ENCODE peak calls at places on chromosomes 6 and 20, in ten cellular contexts. One of them, this sample, is unnamed.

GRCh38 chr6:43951756-43952675 is 175.2 kb downstream of the MRPL14 start:
- DNase-seq in T-cell: no peak
- DNase-seq in heart left ventricle: no peak
- DNase-seq in substantia nigra: no peak
- DNase-seq in stimulated activated CD8-positive, alpha-beta memory T cell treated with anti-CD3 and anti-CD28 coated beads, Interleukin-4, amount 100 ng/mL, for 24 hours: no peak
- DNase-seq in endothelial cell: no peak
- DNase-seq in nephron progenitor cell: no peak
- DNase-seq in iris pigment epithelial cell: no peak
- DNase-seq in LoVo: no peak
- DNase-seq in GM12865: no peak
- DNase-seq in this sample: no peak

GRCh38 chr6:155224031-155224451 is 39.8 kb upstream of the CLDN20 start:
- DNase-seq in T-cell: no peak
- DNase-seq in heart left ventricle: no peak
- DNase-seq in substantia nigra: no peak
- DNase-seq in stimulated activated CD8-positive, alpha-beta memory T cell treated with anti-CD3 and anti-CD28 coated beads, Interleukin-4, amount 100 ng/mL, for 24 hours: peak
- DNase-seq in endothelial cell: no peak
- DNase-seq in nephron progenitor cell: no peak
- DNase-seq in iris pigment epithelial cell: peak
- DNase-seq in LoVo: no peak
- DNase-seq in GM12865: peak
- DNase-seq in this sample: peak

GRCh38 chr6:42193491-42193894 is 1.3 kb downstream of the GUCA1B start:
- DNase-seq in T-cell: no peak
- DNase-seq in heart left ventricle: no peak
- DNase-seq in substantia nigra: no peak
- DNase-seq in stimulated activated CD8-positive, alpha-beta memory T cell treated with anti-CD3 and anti-CD28 coated beads, Interleukin-4, amount 100 ng/mL, for 24 hours: no peak
- DNase-seq in endothelial cell: no peak
- DNase-seq in nephron progenitor cell: no peak
- DNase-seq in iris pigment epithelial cell: peak
- DNase-seq in LoVo: no peak
- DNase-seq in GM12865: no peak
- DNase-seq in this sample: peak

GRCh38 chr6:87918461-87918941 is 129.1 kb upstream of the SPACA1 start:
- DNase-seq in T-cell: no peak
- DNase-seq in heart left ventricle: no peak
- DNase-seq in substantia nigra: no peak
- DNase-seq in stimulated activated CD8-positive, alpha-beta memory T cell treated with anti-CD3 and anti-CD28 coated beads, Interleukin-4, amount 100 ng/mL, for 24 hours: no peak
- DNase-seq in endothelial cell: no peak
- DNase-seq in nephron progenitor cell: no peak
- DNase-seq in iris pigment epithelial cell: no peak
- DNase-seq in LoVo: no peak
- DNase-seq in GM12865: no peak
- DNase-seq in this sample: peak

GRCh38 chr6:70956451-70957283 is at the start of gene B3GAT2:
- DNase-seq in T-cell: no peak
- DNase-seq in heart left ventricle: no peak
- DNase-seq in substantia nigra: no peak
- DNase-seq in stimulated activated CD8-positive, alpha-beta memory T cell treated with anti-CD3 and anti-CD28 coated beads, Interleukin-4, amount 100 ng/mL, for 24 hours: no peak
- DNase-seq in endothelial cell: peak
- DNase-seq in nephron progenitor cell: peak
- DNase-seq in iris pigment epithelial cell: peak
- DNase-seq in LoVo: no peak
- DNase-seq in GM12865: peak
- DNase-seq in this sample: peak

GRCh38 chr6:52416629-52417151 is 3.5 kb upstream of the EFHC1 start:
- DNase-seq in T-cell: no peak
- DNase-seq in heart left ventricle: no peak
- DNase-seq in substantia nigra: no peak
- DNase-seq in stimulated activated CD8-positive, alpha-beta memory T cell treated with anti-CD3 and anti-CD28 coated beads, Interleukin-4, amount 100 ng/mL, for 24 hours: no peak
- DNase-seq in endothelial cell: peak
- DNase-seq in nephron progenitor cell: peak
- DNase-seq in iris pigment epithelial cell: peak
- DNase-seq in LoVo: peak
- DNase-seq in GM12865: peak
- DNase-seq in this sample: peak

GRCh38 chr6:36998723-36999466 is 6.6 kb upstream of the FGD2 start:
- DNase-seq in T-cell: no peak
- DNase-seq in heart left ventricle: no peak
- DNase-seq in substantia nigra: peak
- DNase-seq in stimulated activated CD8-positive, alpha-beta memory T cell treated with anti-CD3 and anti-CD28 coated beads, Interleukin-4, amount 100 ng/mL, for 24 hours: no peak
- DNase-seq in endothelial cell: no peak
- DNase-seq in nephron progenitor cell: peak
- DNase-seq in iris pigment epithelial cell: no peak
- DNase-seq in LoVo: no peak
- DNase-seq in GM12865: no peak
- DNase-seq in this sample: peak

GRCh38 chr6:9136141-9136865 is 701.0 kb upstream of the SLC35B3 start:
- DNase-seq in T-cell: no peak
- DNase-seq in heart left ventricle: no peak
- DNase-seq in substantia nigra: no peak
- DNase-seq in stimulated activated CD8-positive, alpha-beta memory T cell treated with anti-CD3 and anti-CD28 coated beads, Interleukin-4, amount 100 ng/mL, for 24 hours: no peak
- DNase-seq in endothelial cell: no peak
- DNase-seq in nephron progenitor cell: no peak
- DNase-seq in iris pigment epithelial cell: peak
- DNase-seq in LoVo: no peak
- DNase-seq in GM12865: no peak
- DNase-seq in this sample: no peak

GRCh38 chr6:17897681-17898080 is 89.8 kb downstream of the KIF13A start:
- DNase-seq in T-cell: no peak
- DNase-seq in heart left ventricle: no peak
- DNase-seq in substantia nigra: no peak
- DNase-seq in stimulated activated CD8-positive, alpha-beta memory T cell treated with anti-CD3 and anti-CD28 coated beads, Interleukin-4, amount 100 ng/mL, for 24 hours: no peak
- DNase-seq in endothelial cell: no peak
- DNase-seq in nephron progenitor cell: no peak
- DNase-seq in iris pigment epithelial cell: no peak
- DNase-seq in LoVo: no peak
- DNase-seq in GM12865: no peak
- DNase-seq in this sample: no peak

GRCh38 chr6:45880139-45880538 is 135.5 kb downstream of the CLIC5 start:
- DNase-seq in T-cell: no peak
- DNase-seq in heart left ventricle: no peak
- DNase-seq in substantia nigra: no peak
- DNase-seq in stimulated activated CD8-positive, alpha-beta memory T cell treated with anti-CD3 and anti-CD28 coated beads, Interleukin-4, amount 100 ng/mL, for 24 hours: no peak
- DNase-seq in endothelial cell: no peak
- DNase-seq in nephron progenitor cell: peak
- DNase-seq in iris pigment epithelial cell: no peak
- DNase-seq in LoVo: peak
- DNase-seq in GM12865: no peak
- DNase-seq in this sample: no peak

GRCh38 chr20:44780226-44780625 is 30.1 kb downstream of the RIMS4 start:
- DNase-seq in T-cell: no peak
- DNase-seq in heart left ventricle: no peak
- DNase-seq in substantia nigra: no peak
- DNase-seq in stimulated activated CD8-positive, alpha-beta memory T cell treated with anti-CD3 and anti-CD28 coated beads, Interleukin-4, amount 100 ng/mL, for 24 hours: no peak
- DNase-seq in endothelial cell: peak
- DNase-seq in nephron progenitor cell: peak
- DNase-seq in iris pigment epithelial cell: peak
- DNase-seq in LoVo: peak
- DNase-seq in GM12865: peak
- DNase-seq in this sample: peak

GRCh38 chr20:17767624-17768023 is 67.9 kb downstream of the BANF2 start:
- DNase-seq in T-cell: no peak
- DNase-seq in heart left ventricle: no peak
- DNase-seq in substantia nigra: no peak
- DNase-seq in stimulated activated CD8-positive, alpha-beta memory T cell treated with anti-CD3 and anti-CD28 coated beads, Interleukin-4, amount 100 ng/mL, for 24 hours: no peak
- DNase-seq in endothelial cell: no peak
- DNase-seq in nephron progenitor cell: no peak
- DNase-seq in iris pigment epithelial cell: no peak
- DNase-seq in LoVo: no peak
- DNase-seq in GM12865: no peak
- DNase-seq in this sample: no peak

GRCh38 chr6:158939255-158940170 is 60.5 kb downstream of the RSPH3 start:
- DNase-seq in T-cell: no peak
- DNase-seq in heart left ventricle: no peak
- DNase-seq in substantia nigra: no peak
- DNase-seq in stimulated activated CD8-positive, alpha-beta memory T cell treated with anti-CD3 and anti-CD28 coated beads, Interleukin-4, amount 100 ng/mL, for 24 hours: no peak
- DNase-seq in endothelial cell: no peak
- DNase-seq in nephron progenitor cell: no peak
- DNase-seq in iris pigment epithelial cell: no peak
- DNase-seq in LoVo: no peak
- DNase-seq in GM12865: no peak
- DNase-seq in this sample: peak

GRCh38 chr20:6665161-6665560 is 102.3 kb upstream of the BMP2 start:
- DNase-seq in T-cell: no peak
- DNase-seq in heart left ventricle: no peak
- DNase-seq in substantia nigra: no peak
- DNase-seq in stimulated activated CD8-positive, alpha-beta memory T cell treated with anti-CD3 and anti-CD28 coated beads, Interleukin-4, amount 100 ng/mL, for 24 hours: no peak
- DNase-seq in endothelial cell: no peak
- DNase-seq in nephron progenitor cell: no peak
- DNase-seq in iris pigment epithelial cell: peak
- DNase-seq in LoVo: no peak
- DNase-seq in GM12865: no peak
- DNase-seq in this sample: peak

GRCh38 chr6:55886185-55886836 is 10.9 kb upstream of the BMP5 start:
- DNase-seq in T-cell: no peak
- DNase-seq in heart left ventricle: no peak
- DNase-seq in substantia nigra: no peak
- DNase-seq in stimulated activated CD8-positive, alpha-beta memory T cell treated with anti-CD3 and anti-CD28 coated beads, Interleukin-4, amount 100 ng/mL, for 24 hours: no peak
- DNase-seq in endothelial cell: no peak
- DNase-seq in nephron progenitor cell: no peak
- DNase-seq in iris pigment epithelial cell: peak
- DNase-seq in LoVo: peak
- DNase-seq in GM12865: peak
- DNase-seq in this sample: peak

GRCh38 chr6:112163295-112164257 is 76.2 kb downstream of the FAM229B start:
- DNase-seq in T-cell: peak
- DNase-seq in heart left ventricle: peak
- DNase-seq in substantia nigra: peak
- DNase-seq in stimulated activated CD8-positive, alpha-beta memory T cell treated with anti-CD3 and anti-CD28 coated beads, Interleukin-4, amount 100 ng/mL, for 24 hours: peak
- DNase-seq in endothelial cell: peak
- DNase-seq in nephron progenitor cell: peak
- DNase-seq in iris pigment epithelial cell: peak
- DNase-seq in LoVo: peak
- DNase-seq in GM12865: peak
- DNase-seq in this sample: peak

GRCh38 chr6:30480536-30481156 is 8.7 kb upstream of the HLA-E start:
- DNase-seq in T-cell: no peak
- DNase-seq in heart left ventricle: no peak
- DNase-seq in substantia nigra: no peak
- DNase-seq in stimulated activated CD8-positive, alpha-beta memory T cell treated with anti-CD3 and anti-CD28 coated beads, Interleukin-4, amount 100 ng/mL, for 24 hours: no peak
- DNase-seq in endothelial cell: no peak
- DNase-seq in nephron progenitor cell: no peak
- DNase-seq in iris pigment epithelial cell: peak
- DNase-seq in LoVo: no peak
- DNase-seq in GM12865: peak
- DNase-seq in this sample: peak

GRCh38 chr6:17865798-17866725 is 121.4 kb downstream of the KIF13A start:
- DNase-seq in T-cell: no peak
- DNase-seq in heart left ventricle: peak
- DNase-seq in substantia nigra: no peak
- DNase-seq in stimulated activated CD8-positive, alpha-beta memory T cell treated with anti-CD3 and anti-CD28 coated beads, Interleukin-4, amount 100 ng/mL, for 24 hours: no peak
- DNase-seq in endothelial cell: no peak
- DNase-seq in nephron progenitor cell: peak
- DNase-seq in iris pigment epithelial cell: peak
- DNase-seq in LoVo: peak
- DNase-seq in GM12865: no peak
- DNase-seq in this sample: peak

GRCh38 chr20:2619961-2620595 is 32.4 kb upstream of the NOP56 start:
- DNase-seq in T-cell: no peak
- DNase-seq in heart left ventricle: no peak
- DNase-seq in substantia nigra: no peak
- DNase-seq in stimulated activated CD8-positive, alpha-beta memory T cell treated with anti-CD3 and anti-CD28 coated beads, Interleukin-4, amount 100 ng/mL, for 24 hours: no peak
- DNase-seq in endothelial cell: no peak
- DNase-seq in nephron progenitor cell: no peak
- DNase-seq in iris pigment epithelial cell: peak
- DNase-seq in LoVo: no peak
- DNase-seq in GM12865: no peak
- DNase-seq in this sample: peak

GRCh38 chr6:727796-728195 is 34.9 kb upstream of the EXOC2 start:
- DNase-seq in T-cell: no peak
- DNase-seq in heart left ventricle: no peak
- DNase-seq in substantia nigra: no peak
- DNase-seq in stimulated activated CD8-positive, alpha-beta memory T cell treated with anti-CD3 and anti-CD28 coated beads, Interleukin-4, amount 100 ng/mL, for 24 hours: no peak
- DNase-seq in endothelial cell: no peak
- DNase-seq in nephron progenitor cell: no peak
- DNase-seq in iris pigment epithelial cell: no peak
- DNase-seq in LoVo: no peak
- DNase-seq in GM12865: no peak
- DNase-seq in this sample: no peak

GRCh38 chr6:87628881-87629280 is 38.9 kb downstream of the ORC3 start:
- DNase-seq in T-cell: no peak
- DNase-seq in heart left ventricle: no peak
- DNase-seq in substantia nigra: no peak
- DNase-seq in stimulated activated CD8-positive, alpha-beta memory T cell treated with anti-CD3 and anti-CD28 coated beads, Interleukin-4, amount 100 ng/mL, for 24 hours: no peak
- DNase-seq in endothelial cell: no peak
- DNase-seq in nephron progenitor cell: no peak
- DNase-seq in iris pigment epithelial cell: peak
- DNase-seq in LoVo: no peak
- DNase-seq in GM12865: no peak
- DNase-seq in this sample: no peak

GRCh38 chr6:46642928-46643751 is 9.5 kb downstream of the CYP39A1 start:
- DNase-seq in T-cell: no peak
- DNase-seq in heart left ventricle: no peak
- DNase-seq in substantia nigra: no peak
- DNase-seq in stimulated activated CD8-positive, alpha-beta memory T cell treated with anti-CD3 and anti-CD28 coated beads, Interleukin-4, amount 100 ng/mL, for 24 hours: no peak
- DNase-seq in endothelial cell: no peak
- DNase-seq in nephron progenitor cell: no peak
- DNase-seq in iris pigment epithelial cell: no peak
- DNase-seq in LoVo: no peak
- DNase-seq in GM12865: no peak
- DNase-seq in this sample: peak